ENCODE peak calls at places on chromosomes 1 and 21, in four cellular contexts. K is GM13977, X is caudate nucleus, Q is ELF-1. F is an unnamed sample.

GRCh38 chr1:247824023-247824422 is at the start of gene OR14A16:
- DNase-seq in K (no peak), X (no peak), Q (peak; percentile 13), F (no peak)

GRCh38 chr1:166164995-166165660 is 1.7 kb downstream of the FAM78B start:
- DNase-seq in K (peak; percentile 49), X (peak; percentile 7), Q (peak; percentile 82), F (peak; percentile 36)

GRCh38 chr1:181504294-181505115 is 21.2 kb downstream of the CACNA1E start:
- DNase-seq in K (peak; percentile 57), X (no peak), Q (peak; percentile 63), F (no peak)

GRCh38 chr1:36136535-36136934 is 11.5 kb upstream of the COL8A2 start:
- DNase-seq in K (no peak), X (no peak), Q (no peak), F (peak; percentile 17)

GRCh38 chr21:35239811-35240219 is 190.7 kb upstream of the RUNX1 start:
- DNase-seq in K (no peak), X (no peak), Q (no peak), F (no peak)

GRCh38 chr1:165403835-165404482 is 41.0 kb downstream of the RXRG start:
- DNase-seq in K (peak; percentile 36), X (no peak), Q (peak; percentile 56), F (no peak)

GRCh38 chr21:45598666-45599065 is 44.9 kb upstream of the PCBP3 start:
- DNase-seq in K (no peak), X (no peak), Q (no peak), F (no peak)

GRCh38 chr1:27937524-27937836 is 2.7 kb downstream of the SMPDL3B start:
- DNase-seq in K (no peak), X (no peak), Q (no peak), F (no peak)

GRCh38 chr1:206969090-206969489 is 1.2 kb downstream of the FCAMR start:
- DNase-seq in K (no peak), X (no peak), Q (no peak), F (no peak)

GRCh38 chr1:115557715-115558114 is 84.1 kb upstream of the VANGL1 start:
- DNase-seq in K (no peak), X (no peak), Q (no peak), F (no peak)

GRCh38 chr1:181086926-181087325 is 1.6 kb upstream of the IER5 start:
- DNase-seq in K (no peak), X (no peak), Q (no peak), F (no peak)

GRCh38 chr1:17273096-17273495 is 24.2 kb downstream of the PADI3 start:
- DNase-seq in K (no peak), X (no peak), Q (no peak), F (no peak)

GRCh38 chr1:18996548-18997177 is 40.2 kb upstream of the IFFO2 start:
- DNase-seq in K (no peak), X (no peak), Q (no peak), F (no peak)

GRCh38 chr1:189658381-189658780 is 819.3 kb downstream of the BRINP3 start:
- DNase-seq in K (no peak), X (no peak), Q (no peak), F (no peak)

GRCh38 chr1:81967957-81968356 is 167.2 kb downstream of the ADGRL2 start:
- DNase-seq in K (no peak), X (no peak), Q (no peak), F (no peak)

GRCh38 chr1:186659946-186660472 is 20.2 kb downstream of the PTGS2 start:
- DNase-seq in K (no peak), X (no peak), Q (no peak), F (no peak)

GRCh38 chr1:176567190-176567794 is 104.3 kb downstream of the PAPPA2 start:
- DNase-seq in K (no peak), X (no peak), Q (no peak), F (no peak)

GRCh38 chr1:51535006-51535592 is 16.0 kb upstream of the EPS15 start:
- DNase-seq in K (no peak), X (peak; percentile 27), Q (peak; percentile 48), F (peak; percentile 50)

F was measured in frontal cortex.